ENCODE peak calls at places on chromosomes 6 and 20, in four cellular contexts. X is A549, J is endothelial cell of umbilical vein, Q is HepG2. O is an unnamed sample.
A peak's percentile ranks its signal among the peaks of the same experiment; 100 is the strongest.

GRCh38 chr6:40334496-40334895 is 252.7 kb downstream of the LRFN2 start:
- DNase-seq in J (no peak), Q (no peak), X (no peak), O (no peak)

GRCh38 chr20:20362774-20363435 is 5.0 kb upstream of the INSM1 start:
- DNase-seq in Q (no peak), X (no peak), J (no peak), O (no peak)

GRCh38 chr20:35264755-35265154 is 13.2 kb downstream of the MMP24OS start:
- DNase-seq in J (peak; percentile 44), Q (peak; percentile 74), X (peak; percentile 88), O (no peak)

GRCh38 chr6:79586548-79586947 is 44.6 kb upstream of the SH3BGRL2 start:
- DNase-seq in X (peak; percentile 54), Q (peak; percentile 57), J (peak; percentile 19), O (peak; percentile 50)

GRCh38 chr20:13426870-13427269 is 205.8 kb downstream of the ISM1 start:
- DNase-seq in Q (no peak), X (no peak), J (no peak), O (no peak)

GRCh38 chr20:50924261-50924660 is 7.0 kb downstream of the ADNP start:
- DNase-seq in Q (no peak), X (no peak), J (no peak), O (no peak)

GRCh38 chr6:11650711-11651110 is 113.2 kb downstream of the TMEM170B start:
- DNase-seq in J (no peak), Q (no peak), X (peak; percentile 17), O (no peak)

GRCh38 chr6:4661391-4661790 is 114.8 kb upstream of the CDYL start:
- DNase-seq in J (no peak), Q (no peak), X (no peak), O (no peak)

GRCh38 chr6:108876929-108877775 is 28.9 kb downstream of the ARMC2 start:
- DNase-seq in J (no peak), Q (no peak), X (no peak), O (no peak)

GRCh38 chr20:57179265-57179664 is 87.2 kb downstream of the BMP7 start:
- DNase-seq in J (no peak), X (no peak), Q (no peak), O (no peak)

GRCh38 chr20:22227301-22227700 is 357.1 kb downstream of the FOXA2 start:
- DNase-seq in X (no peak), J (no peak), Q (no peak), O (no peak)

GRCh38 chr6:12150812-12151432 is 138.8 kb downstream of the HIVEP1 start:
- DNase-seq in X (peak; percentile 48), J (no peak), Q (peak; percentile 38), O (peak; percentile 19)

GRCh38 chr6:16840291-16840690 is 79.0 kb upstream of the ATXN1 start:
- DNase-seq in X (no peak), J (no peak), Q (no peak), O (no peak)

GRCh38 chr6:75155586-75155985 is 50.3 kb downstream of the COL12A1 start:
- DNase-seq in J (peak; percentile 44), Q (no peak), X (no peak), O (no peak)

GRCh38 chr6:153771577-153771976 is 267.5 kb upstream of the OPRM1 start:
- DNase-seq in J (no peak), X (no peak), Q (no peak), O (no peak)

GRCh38 chr20:22717466-22717865 is 133.1 kb upstream of the FOXA2 start:
- DNase-seq in X (peak; percentile 84), Q (no peak), J (peak; percentile 79), O (no peak)

GRCh38 chr6:7691675-7692452 is 34.0 kb upstream of the BMP6 start:
- DNase-seq in Q (peak; percentile 78), J (peak; percentile 69), X (peak; percentile 92), O (peak; percentile 71)

GRCh38 chr20:38167851-38168760 is 3.0 kb upstream of the TGM2 start:
- DNase-seq in J (peak; percentile 77), X (peak; percentile 91), Q (peak; percentile 92), O (no peak)

DNA sequence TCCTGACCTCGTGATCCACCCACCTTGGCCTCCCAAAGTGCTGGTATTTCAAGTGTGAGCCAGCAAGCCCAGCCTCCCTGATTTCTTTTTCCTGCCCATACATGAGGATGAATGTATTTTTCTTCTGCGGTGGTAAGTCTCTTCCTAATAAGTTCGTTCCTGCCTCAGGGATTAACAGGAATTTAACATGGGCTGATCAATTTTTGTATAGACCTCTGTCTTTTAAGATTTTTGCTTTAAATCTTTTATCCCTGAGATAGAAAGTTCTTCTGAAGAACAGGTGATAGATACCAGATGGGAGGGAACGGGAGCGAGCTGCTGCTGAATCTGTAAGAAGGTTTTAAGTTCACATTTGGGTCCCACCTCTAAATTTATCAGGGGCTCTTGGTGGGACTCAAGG is 7.0 kb upstream of the ZNFX1 start:
- DNase-seq in Q (no peak), J (no peak), X (no peak), O (no peak)
- H3K9me3 ChIP-seq in Q (no peaks in the 10 kb centered on the region), J (no peaks in the 10 kb centered on the region), X (peaks cover 9% of the 10 kb centered on the region), O (no peaks in the 10 kb centered on the region)

DNA sequence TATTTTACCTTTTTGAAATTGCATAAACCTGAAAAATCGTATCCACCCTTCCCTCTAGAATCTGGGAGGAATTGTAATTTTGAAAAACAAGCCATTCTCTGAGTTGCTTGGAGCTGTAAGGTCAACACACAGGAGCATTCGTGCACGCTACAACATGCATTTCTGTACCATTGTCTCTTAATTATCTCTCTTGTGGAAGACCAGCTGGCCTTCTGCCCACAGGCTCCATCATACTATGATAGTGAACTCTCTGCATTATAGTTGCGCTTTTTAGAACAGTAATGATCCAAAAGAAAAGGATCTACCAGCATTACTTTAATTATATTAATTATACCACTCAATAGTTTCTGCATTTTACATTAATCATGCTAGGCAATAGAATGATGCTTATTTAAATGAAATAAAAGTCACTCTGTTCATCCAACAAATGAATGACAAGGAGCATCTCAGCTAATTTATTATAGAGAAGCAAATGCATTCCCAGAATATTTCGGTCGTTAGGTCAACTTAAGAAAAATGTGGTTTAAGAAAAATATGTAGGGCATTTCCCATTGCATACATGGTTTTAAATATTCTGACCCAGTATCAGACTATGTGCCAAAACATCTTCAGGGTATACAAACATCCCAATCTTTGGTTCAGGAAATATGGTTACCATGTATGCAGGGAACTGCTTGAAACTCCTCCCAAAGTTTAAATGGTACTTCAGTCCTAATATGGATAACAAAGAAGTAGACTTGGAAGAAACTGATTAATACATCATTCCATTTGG is 263.5 kb downstream of the TFAP2A start:
- DNase-seq in X (no peak), J (no peak), Q (no peak), O (no peak)
- TF ChIP-seq MAX in X (no peak), J (no peak), Q (no peak), O (no peak)

DNA sequence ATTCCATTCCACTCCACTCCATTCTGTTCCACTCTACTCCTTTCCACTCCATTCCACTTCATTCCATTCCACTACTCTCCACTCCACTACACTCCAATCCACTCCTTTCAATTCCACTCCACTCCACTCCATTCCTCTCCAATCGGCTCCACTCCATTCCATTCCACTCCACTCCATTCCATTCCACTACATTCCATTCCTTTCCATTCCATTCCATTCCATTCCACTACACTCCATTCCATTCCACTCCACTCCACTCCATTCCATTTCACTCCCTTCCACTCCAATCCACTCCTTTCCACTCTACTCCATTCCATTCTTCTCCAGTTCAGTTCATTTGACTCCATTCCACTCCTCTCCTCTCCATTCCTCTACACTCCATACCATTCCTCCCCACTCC is 26.2 kb upstream of the DEFB125 start:
- DNase-seq in X (no peak), J (no peak), Q (no peak), O (no peak)
- H3K9me3 ChIP-seq in X (peaks cover 26% of the 10 kb centered on the region), J (no peaks in the 10 kb centered on the region), Q (peaks cover 58% of the 10 kb centered on the region), O (peaks cover 20% of the 10 kb centered on the region)

GRCh38 chr6:144007779-144008500 is at the start of gene PLAGL1:
- DNase-seq in X (peak; percentile 50), J (peak; percentile 57), Q (peak; percentile 4), O (peak; percentile 38)

GRCh38 chr6:144013486-144013909 is 5.4 kb upstream of the PLAGL1 start:
- DNase-seq in Q (peak; percentile 81), X (peak; percentile 72), J (peak; percentile 77), O (peak; percentile 73)

GRCh38 chr6:144017167-144018094 is 9.4 kb upstream of the PLAGL1 start:
- DNase-seq in Q (no peak), X (no peak), J (no peak), O (no peak)

GRCh38 chr6:144008501-144009245 is 614 bp upstream of the PLAGL1 start:
- DNase-seq in X (peak; percentile 7), Q (no peak), J (no peak), O (no peak)

DNA sequence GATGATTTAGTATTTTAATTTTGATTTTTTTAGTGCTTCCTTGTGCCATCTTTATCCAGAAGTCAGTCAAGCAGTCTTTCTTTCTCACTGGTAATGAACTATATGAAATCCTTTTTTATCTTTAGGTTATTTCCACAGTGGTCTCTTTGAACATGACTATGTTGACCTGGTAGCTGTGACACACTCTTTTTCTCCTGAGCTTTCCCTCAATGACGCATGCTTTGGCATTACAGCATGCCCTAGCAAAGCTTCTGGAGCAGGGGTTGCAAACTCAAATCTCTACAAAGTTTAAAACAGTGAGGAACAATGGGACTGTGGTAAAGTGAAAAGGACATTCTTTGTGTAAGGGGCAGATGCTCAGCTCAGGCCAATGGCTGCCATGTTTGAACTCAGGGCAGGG is 4.5 kb upstream of the PLAGL1 start:
- DNase-seq in J (no peak), Q (no peak), X (no peak), O (no peak)
- TF ChIP-seq MAX in J (no peak), Q (no peak), X (no peak), O (no peak)

GRCh38 chr6:27358786-27359185 is 29.8 kb upstream of the ZNF391 start:
- DNase-seq in X (no peak), Q (no peak), J (no peak), O (no peak)
- H3K9me3 ChIP-seq in X (peaks cover 20% of the 10 kb centered on the region), Q (peaks cover 45% of the 10 kb centered on the region), J (no peaks in the 10 kb centered on the region), O (peaks cover 24% of the 10 kb centered on the region)

GRCh38 chr6:131982740-131983259 is 31.6 kb upstream of the CCN2 start:
- DNase-seq in J (peak; percentile 46), X (no peak), Q (no peak), O (no peak)
- TF ChIP-seq MAX in J (no peak), X (no peak), Q (no peak), O (no peak)

DNA sequence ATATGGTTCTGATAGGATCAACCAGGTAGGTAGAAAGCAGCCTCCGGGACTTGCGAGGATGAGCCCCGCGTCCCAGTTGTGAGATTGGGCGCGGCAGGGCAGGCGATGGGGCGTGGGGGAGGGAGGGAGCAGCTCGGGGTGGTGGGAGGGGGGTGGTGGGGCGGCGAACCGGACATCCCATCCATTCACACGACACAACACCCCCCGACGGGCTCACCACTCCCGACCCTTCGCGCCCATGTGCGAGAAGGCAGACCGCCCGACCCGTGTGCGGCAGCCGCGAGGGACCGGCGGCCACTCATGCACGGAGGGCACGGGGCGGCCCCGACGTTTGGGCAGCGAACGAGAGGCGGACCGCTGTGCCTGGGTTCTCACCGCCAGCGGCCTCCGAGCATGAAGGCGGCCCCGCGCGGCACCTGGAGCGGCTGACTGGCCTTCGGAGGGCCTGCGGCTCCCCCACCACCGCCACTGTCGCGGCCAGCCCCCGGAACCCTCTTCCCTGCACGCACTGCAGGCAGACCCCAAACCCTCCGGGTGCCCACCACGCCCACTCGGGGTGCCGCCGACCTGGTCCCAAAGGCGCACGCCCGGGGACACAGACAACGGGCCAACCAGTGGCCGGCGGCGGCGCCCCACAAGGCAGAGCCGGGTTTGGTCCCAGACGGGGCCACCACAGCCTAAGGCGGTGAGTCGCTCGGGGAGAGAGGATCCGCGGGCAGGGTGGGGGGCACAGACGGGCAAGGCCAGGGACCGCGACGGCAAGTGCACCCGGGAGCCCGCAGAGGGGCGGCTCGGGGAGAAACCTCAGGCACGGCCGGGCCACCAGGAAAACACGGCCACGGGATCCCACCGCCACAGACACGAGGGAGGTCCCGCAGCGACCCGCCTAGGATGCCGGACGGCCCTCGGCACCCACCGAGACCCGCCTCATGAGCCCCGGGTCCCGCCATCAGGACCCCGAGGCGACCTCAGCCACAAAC is 769.2 kb upstream of the DEFB115 start:
- DNase-seq in Q (no peak), J (no peak), X (no peak), O (no peak)
- H3K9me3 ChIP-seq in Q (peaks cover 79% of the 10 kb centered on the region), J (no peaks in the 10 kb centered on the region), X (peaks cover 4% of the 10 kb centered on the region), O (no peaks in the 10 kb centered on the region)